ENCODE peak calls at places on chromosomes 12 and 14, in six cellular contexts. D is activated T-helper 1 cell treated with anti-CD3 and anti-CD28 coated beads, Interleukin-2, amount 50 U/mL, for 16 hours; A is activated effector memory CD4-positive, alpha-beta T cell treated with anti-CD3 and anti-CD28 coated beads, Interleukin-2, amount 50 U/mL, for 16 hours; Y is left lung; L is foreskin melanocyte; C is AG09309. N is an unnamed sample.

GRCh38 chr14:44847910-44848309 is 113.8 kb downstream of the KLHL28 start:
- DNase-seq in D (no peak), A (no peak), Y (no peak), L (no peak), C (peak; percentile 29), N (no peak)

GRCh38 chr14:74501135-74501614 is 7.6 kb downstream of the ISCA2 start:
- DNase-seq in D (no peak), A (no peak), Y (peak; percentile 67), L (no peak), C (no peak), N (peak; percentile 87)

GRCh38 chr14:44778562-44778961 is 183.2 kb downstream of the KLHL28 start:
- DNase-seq in D (no peak), A (no peak), Y (no peak), L (peak; percentile 97), C (no peak), N (no peak)

GRCh38 chr14:27739657-27740156 is 1026.9 kb upstream of the FOXG1 start:
- DNase-seq in D (no peak), A (no peak), Y (no peak), L (no peak), C (no peak), N (no peak)

GRCh38 chr14:54438703-54439102 is 2.5 kb downstream of the CNIH1 start:
- DNase-seq in D (no peak), A (no peak), Y (no peak), L (no peak), C (no peak), N (no peak)

GRCh38 chr12:25419595-25419994 is 133.5 kb downstream of the LMNTD1 start:
- DNase-seq in D (no peak), A (no peak), Y (no peak), L (no peak), C (no peak), N (no peak)

GRCh38 chr12:12823308-12823707 is 10.2 kb downstream of the DDX47 start:
- DNase-seq in D (no peak), A (no peak), Y (no peak), L (no peak), C (no peak), N (no peak)

GRCh38 chr12:8780389-8780788 is 42.0 kb upstream of the A2ML1 start:
- DNase-seq in D (no peak), A (no peak), Y (no peak), L (peak; percentile 38), C (peak; percentile 24), N (no peak)

GRCh38 chr12:28708918-28709371 is 440.1 kb upstream of the FAR2 start:
- DNase-seq in D (no peak), A (no peak), Y (no peak), L (peak; percentile 16), C (peak; percentile 75), N (no peak)

GRCh38 chr12:54390668-54391551 is 6.4 kb upstream of the ZNF385A start:
- DNase-seq in D (peak; percentile 29), A (peak; percentile 89), Y (peak; percentile 65), L (no peak), C (no peak), N (no peak)

GRCh38 chr12:100579844-100580243 is 6.4 kb downstream of the GAS2L3 start:
- DNase-seq in D (no peak), A (no peak), Y (no peak), L (no peak), C (no peak), N (no peak)

GRCh38 chr14:70098257-70098809 is 90.4 kb downstream of the SLC8A3 start:
- DNase-seq in D (no peak), A (no peak), Y (no peak), L (no peak), C (no peak), N (no peak)